ENCODE peak calls at places on chromosomes 16 and 17, in six cellular contexts. R is spleen; P is stomach; I is hepatocyte; O is body of pancreas; W is effector memory CD4-positive, alpha-beta T cell. X is an unnamed sample.

GRCh38 chr17:40176409-40177110 is 710 bp upstream of the RAPGEFL1 start:
- DNase-seq in I (peak; percentile 78), P (peak; percentile 60), W (no peak), O (peak; percentile 34), R (no peak), X (peak; percentile 81)

GRCh38 chr16:80993293-80993691 is 13.4 kb downstream of the CMC2 start:
- DNase-seq in W (no peak), O (peak; percentile 45), P (peak; percentile 47), R (no peak), I (peak; percentile 63), X (no peak)

GRCh38 chr16:13014516-13014915 is 113.1 kb downstream of the SHISA9 start:
- DNase-seq in R (no peak), I (no peak), O (no peak), P (no peak), W (no peak), X (no peak)

GRCh38 chr17:77421635-77421982 is 280.8 kb downstream of the SEC14L1 start:
- DNase-seq in P (no peak), I (no peak), W (no peak), R (no peak), O (no peak), X (no peak)

GRCh38 chr17:56887105-56887504 is 26.7 kb downstream of the TRIM25 start:
- DNase-seq in W (no peak), O (no peak), R (no peak), I (no peak), P (no peak), X (no peak)

GRCh38 chr17:17303010-17303846 is at the start of gene NT5M:
- DNase-seq in O (peak; percentile 72), I (peak; percentile 88), R (peak; percentile 95), P (peak; percentile 79), W (peak; percentile 51), X (peak; percentile 78)

GRCh38 chr16:21033264-21033663 is 117.4 kb downstream of the DNAH3 start:
- DNase-seq in O (no peak), I (no peak), W (no peak), R (no peak), P (no peak), X (no peak)

GRCh38 chr17:38464723-38465419 is 36.6 kb downstream of the ARHGAP23 start:
- DNase-seq in R (peak; percentile 86), W (no peak), I (peak; percentile 89), P (peak; percentile 70), O (peak; percentile 64), X (peak; percentile 70)

GRCh38 chr17:17350491-17351355 is 47.5 kb downstream of the NT5M start:
- DNase-seq in I (peak; percentile 49), R (peak; percentile 58), W (no peak), P (peak; percentile 13), O (no peak), X (no peak)

GRCh38 chr16:57985204-57986121 is 14.5 kb upstream of the CNGB1 start:
- DNase-seq in R (peak; percentile 75), O (no peak), I (peak; percentile 47), W (no peak), P (no peak), X (no peak)
- H3K4me3 ChIP-seq in R (peak overlapping the region; percentile 60), O (peak overlapping the region; percentile 35), I (peak overlapping the region; percentile 60), W (peak overlapping the region; percentile 74), P (peak overlapping the region; percentile 65), X (peak overlapping the region; percentile 37)

DNA sequence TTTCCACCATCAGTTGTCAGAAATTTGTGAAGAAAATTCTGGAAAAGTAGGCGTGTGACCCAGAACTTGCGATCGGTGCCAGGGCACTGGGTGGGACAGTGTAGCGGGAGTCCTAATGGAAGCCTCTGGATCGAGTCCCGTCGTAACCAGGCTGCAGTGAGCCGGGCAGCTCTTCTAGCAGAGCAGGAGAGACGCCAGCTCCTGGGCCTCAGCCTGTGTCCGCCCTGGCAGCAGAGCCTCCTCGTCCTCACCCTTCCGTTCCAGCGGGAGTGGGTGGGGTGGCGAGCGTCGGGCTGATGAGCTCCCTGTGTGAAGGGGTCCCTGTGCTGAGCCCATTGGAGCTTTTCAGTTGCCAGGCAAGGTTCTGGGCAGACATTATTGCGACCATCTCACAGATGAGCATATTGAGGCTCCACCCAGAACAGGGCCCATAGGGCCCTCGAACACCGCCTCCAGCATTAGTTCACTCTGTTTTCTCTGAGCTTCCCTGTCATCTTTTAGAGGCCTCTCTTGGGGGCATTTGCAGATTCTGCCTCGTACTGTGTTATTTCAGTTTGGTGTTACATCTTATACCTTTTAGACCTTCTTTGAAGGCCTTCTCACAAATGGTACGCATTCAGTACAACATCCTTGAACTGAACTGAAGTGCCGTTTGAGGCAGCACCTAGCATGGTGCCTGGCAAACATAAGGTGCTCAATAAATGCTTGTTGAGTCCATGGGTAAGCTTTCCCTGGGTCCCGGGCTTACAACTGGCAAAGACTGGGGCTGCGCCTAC is 207.1 kb upstream of the CIBAR2 start:
- DNase-seq in O (no peak), I (no peak), R (no peak), P (no peak), W (no peak), X (no peak)
- H3K27ac ChIP-seq in O (peak overlapping the region; percentile 96), I (no peak overlapping the region), R (no peak overlapping the region), P (no peak overlapping the region), W (no peak overlapping the region), X (no peak overlapping the region)

DNA sequence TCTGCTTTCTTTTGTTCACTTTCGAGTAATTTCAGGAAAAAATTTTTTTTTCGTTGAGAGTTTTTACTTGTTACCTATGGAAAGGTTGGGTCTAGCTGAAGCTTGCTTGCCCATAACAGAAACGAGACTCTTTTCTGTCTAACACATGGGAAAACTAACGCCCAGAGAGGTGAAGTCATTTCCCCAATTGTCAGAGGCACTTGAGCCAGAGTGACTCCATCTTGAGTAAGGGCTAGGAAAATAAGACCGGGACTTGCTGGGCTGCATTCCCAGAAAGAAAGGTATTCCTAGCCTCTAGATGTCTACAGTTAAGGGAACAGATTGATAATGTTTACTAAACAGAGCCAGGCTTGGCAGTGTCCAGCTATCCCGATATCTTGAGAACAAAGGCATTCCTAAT is 26.8 kb downstream of the PRKCB start:
- DNase-seq in W (no peak), I (no peak), O (no peak), P (no peak), R (no peak), X (no peak)
- H3K4me1 ChIP-seq in W (peaks cover 18% of the 10 kb centered on the region), I (no peaks in the 10 kb centered on the region), O (no peaks in the 10 kb centered on the region), P (no peaks in the 10 kb centered on the region), R (peaks cover 91% of the 10 kb centered on the region), X (no peaks in the 10 kb centered on the region)

GRCh38 chr16:1917665-1918111 is 527 bp downstream of the HS3ST6 start:
- DNase-seq in P (no peak), R (no peak), I (no peak), W (no peak), O (no peak), X (no peak)
- H3K4me3 ChIP-seq in P (peak overlapping the region; percentile 24), R (no peak overlapping the region), I (no peak overlapping the region), W (no peak overlapping the region), O (no peak overlapping the region), X (no peak overlapping the region)